ENCODE peak calls at places on chromosomes 12 and 14, in six cellular contexts. D is mammary epithelial cell, Y is HCT116, A is HepG2, C is IMR-90, V is endodermal cell. B is an unnamed sample. For H3K27me3, the result is how much of the 10 kb centered on the place peaks cover.

GRCh38 chr14:92987713-92988510 is 65.0 kb downstream of the CHGA start:
- DNase-seq in D (no peak), Y (no peak), A (no peak), C (no peak), V (no peak), B (no peak)

GRCh38 chr14:90543876-90544275 is 147.0 kb downstream of the CALM1 start:
- DNase-seq in D (no peak), Y (no peak), A (no peak), C (no peak), V (no peak), B (no peak)

GRCh38 chr14:75254381-75254821 is 24.2 kb upstream of the FOS start:
- DNase-seq in D (peak), Y (no peak), A (no peak), C (no peak), V (no peak), B (no peak)

GRCh38 chr14:60310086-60310684 is 61.2 kb downstream of the PPM1A start:
- DNase-seq in D (no peak), Y (no peak), A (no peak), C (peak), V (no peak), B (peak)

GRCh38 chr12:100793182-100793581 is 1.4 kb upstream of the ANO4 start:
- DNase-seq in D (peak), Y (peak), A (no peak), C (peak), V (no peak), B (peak)

GRCh38 chr14:73526036-73526984 is 10.6 kb upstream of the ACOT1 start:
- DNase-seq in D (peak), Y (no peak), A (peak), C (peak), V (no peak), B (peak)

GRCh38 chr12:34124608-34125007 is 102.3 kb downstream of the ALG10 start:
- DNase-seq in D (no peak), Y (no peak), A (no peak), C (no peak), V (no peak), B (no peak)

GRCh38 chr14:73786632-73786941 is 65.0 kb upstream of the PTGR2 start:
- DNase-seq in D (peak), Y (no peak), A (no peak), C (peak), V (peak), B (peak)

GRCh38 chr12:62730649-62731377 is 204.1 kb downstream of the PPM1H start:
- DNase-seq in D (peak), Y (no peak), A (no peak), C (peak), V (no peak), B (peak)

GRCh38 chr14:58572092-58572853 is 65.5 kb upstream of the DACT1 start:
- DNase-seq in D (peak), Y (no peak), A (peak), C (peak), V (no peak), B (peak)

GRCh38 chr14:60753264-60754126 is 18.9 kb downstream of the MNAT1 start:
- DNase-seq in D (no peak), Y (no peak), A (no peak), C (peak), V (no peak), B (no peak)

GRCh38 chr12:98646165-98646764 is 1.2 kb downstream of the APAF1 start:
- DNase-seq in D (peak), Y (peak), A (peak), C (peak), V (no peak), B (peak)

GRCh38 chr12:96208801-96209534 is 14.8 kb downstream of the ELK3 start:
- DNase-seq in D (no peak), Y (no peak), A (no peak), C (no peak), V (no peak), B (no peak)

GRCh38 chr12:124557518-124558223 is 9.7 kb downstream of the NCOR2 start:
- DNase-seq in D (no peak), Y (no peak), A (no peak), C (no peak), V (peak), B (no peak)

GRCh38 chr12:124381454-124382207 is 86.7 kb downstream of the RFLNA start:
- DNase-seq in D (peak), Y (no peak), A (no peak), C (peak), V (no peak), B (peak)

GRCh38 chr12:91695964-91696363 is 449.7 kb downstream of the BTG1 start:
- DNase-seq in D (no peak), Y (no peak), A (no peak), C (no peak), V (no peak), B (no peak)

GRCh38 chr14:50452979-50453705 is 56.5 kb upstream of the CDKL1 start:
- DNase-seq in D (peak), Y (no peak), A (no peak), C (peak), V (no peak), B (peak)

GRCh38 chr12:76276499-76277151 is 71.6 kb downstream of the BBS10 start:
- DNase-seq in D (no peak), Y (no peak), A (no peak), C (no peak), V (peak), B (no peak)

GRCh38 chr14:33671556-33671955 is 279.3 kb downstream of the EGLN3 start:
- DNase-seq in D (no peak), Y (no peak), A (no peak), C (no peak), V (no peak), B (no peak)

GRCh38 chr12:46556105-46556559 is 183.6 kb upstream of the SLC38A2 start:
- DNase-seq in D (peak), Y (peak), A (peak), C (peak), V (no peak), B (peak)

GRCh38 chr14:50335989-50336391 is 23.9 kb downstream of the DMAC2L start:
- DNase-seq in D (no peak), Y (no peak), A (no peak), C (peak), V (peak), B (peak)

GRCh38 chr12:2023365-2023764 is 19.1 kb upstream of the DCP1B start:
- DNase-seq in D (peak), Y (no peak), A (no peak), C (no peak), V (peak), B (no peak)

GRCh38 chr14:20228681-20229080 is at the start of gene OR11H7:
- DNase-seq in D (no peak), Y (no peak), A (no peak), C (no peak), V (no peak), B (no peak)

GRCh38 chr12:93301171-93301570 is 76.6 kb upstream of the NUDT4 start:
- DNase-seq in D (no peak), Y (no peak), A (no peak), C (no peak), V (no peak), B (no peak)

GRCh38 chr14:29240046-29240445 is 473.5 kb downstream of the FOXG1 start:
- DNase-seq in D (no peak), Y (no peak), A (no peak), C (peak), V (no peak), B (peak)

DNA sequence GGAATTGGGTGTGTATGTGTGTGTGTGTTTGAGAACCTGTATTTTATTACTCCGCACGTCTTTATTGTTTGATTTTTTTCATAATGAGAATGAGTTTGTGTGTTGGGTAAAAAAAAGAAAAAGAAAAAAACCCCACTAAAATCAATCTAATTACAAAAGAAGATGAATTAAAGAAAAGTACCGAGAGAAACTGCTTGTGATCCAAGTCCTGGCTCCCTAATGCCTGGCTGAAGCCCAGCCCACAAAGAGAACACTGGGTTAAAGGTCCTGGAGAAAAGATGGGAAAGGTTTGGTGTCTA is 571 bp upstream of the BCL2L2 start:
- DNase-seq in D (no peak), Y (no peak), A (no peak), C (no peak), V (no peak), B (no peak)
- H3K9ac ChIP-seq in D (peak), Y (peak), A (peak), C (peak), V (peak), B (peak)

DNA sequence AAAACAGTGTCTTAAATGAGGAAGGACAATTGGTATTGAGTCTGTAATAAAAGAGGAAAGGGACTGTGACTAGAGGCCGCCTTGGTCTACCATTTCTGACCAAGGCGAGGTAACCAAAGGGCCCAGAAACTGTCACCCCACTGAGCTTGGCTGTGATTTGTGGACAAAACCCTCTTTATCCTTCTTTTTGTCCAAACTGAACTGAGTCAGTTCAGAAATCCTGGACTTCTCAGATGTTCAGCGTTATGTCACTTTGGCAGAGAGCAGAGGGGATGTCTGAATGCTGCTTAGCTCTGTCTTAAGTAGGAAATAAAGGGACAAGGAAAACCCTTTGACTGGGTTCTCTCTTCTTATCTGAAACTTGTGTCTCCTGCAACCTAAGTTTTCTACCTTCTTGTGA is 129.9 kb upstream of the CPM start:
- DNase-seq in D (no peak), Y (no peak), A (no peak), C (peak), V (no peak), B (no peak)
- H3K27me3 ChIP-seq in D (under half), Y (under half), A (under half), C (under half), V (under half), B (under half)

GRCh38 chr14:23376477-23377200 is at the start of gene CMTM5:
- DNase-seq in D (no peak), Y (no peak), A (no peak), C (no peak), V (peak), B (no peak)
- H3K9ac ChIP-seq in D (no peak), Y (no peak), A (no peak), C (no peak), V (no peak), B (no peak)

GRCh38 chr12:48000878-48001321 is 3.4 kb downstream of the COL2A1 start:
- DNase-seq in D (peak), Y (peak), A (no peak), C (peak), V (peak), B (peak)
- H3K27me3 ChIP-seq in D (under half), Y (under half), A (under half), C (half or more), V (half or more), B (half or more)

DNA sequence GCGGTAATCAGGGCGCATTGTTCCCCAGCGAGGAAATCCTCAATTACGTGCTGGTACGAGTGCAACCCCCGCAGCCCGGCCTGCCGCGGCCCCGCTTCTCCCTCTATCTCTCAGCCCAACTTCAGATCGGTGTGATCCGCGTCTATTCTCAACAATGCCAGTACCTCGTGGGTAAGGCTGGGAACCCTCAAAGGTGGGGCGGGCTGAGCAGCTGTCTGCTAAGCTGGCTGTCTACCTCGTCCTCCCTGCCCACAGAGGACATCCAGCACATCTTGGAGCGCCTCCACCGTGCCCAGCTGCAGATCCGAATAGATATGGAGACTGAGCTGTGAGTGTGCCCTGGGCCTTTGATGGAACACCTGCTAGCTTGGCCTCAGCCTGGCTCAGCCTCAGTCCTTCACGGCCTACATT is 996 bp downstream of the REC8 start:
- DNase-seq in D (no peak), Y (no peak), A (no peak), C (no peak), V (no peak), B (no peak)
- H3K9ac ChIP-seq in D (no peak), Y (no peak), A (no peak), C (no peak), V (no peak), B (no peak)

GRCh38 chr12:53759261-53759660 is 7.5 kb upstream of the CISTR start:
- DNase-seq in D (no peak), Y (no peak), A (no peak), C (no peak), V (peak), B (no peak)
- H3K27me3 ChIP-seq in D (under half), Y (under half), A (under half), C (half or more), V (half or more), B (half or more)

GRCh38 chr12:88310069-88310468 is 168.0 kb downstream of the TMTC3 start:
- DNase-seq in D (peak), Y (no peak), A (no peak), C (peak), V (no peak), B (peak)
- H3K9ac ChIP-seq in D (no peak), Y (no peak), A (no peak), C (no peak), V (no peak), B (peak)

GRCh38 chr12:131610181-131610580 is 100.7 kb upstream of the SFSWAP start:
- DNase-seq in D (no peak), Y (no peak), A (no peak), C (no peak), V (no peak), B (no peak)

GRCh38 chr12:131609762-131610161 is 101.1 kb upstream of the SFSWAP start:
- DNase-seq in D (no peak), Y (no peak), A (no peak), C (no peak), V (no peak), B (no peak)

GRCh38 chr12:131611416-131612091 is 99.3 kb upstream of the SFSWAP start:
- DNase-seq in D (no peak), Y (no peak), A (no peak), C (no peak), V (no peak), B (no peak)

GRCh38 chr12:131612092-131612755 is 98.7 kb upstream of the SFSWAP start:
- DNase-seq in D (no peak), Y (no peak), A (no peak), C (no peak), V (no peak), B (no peak)

DNA sequence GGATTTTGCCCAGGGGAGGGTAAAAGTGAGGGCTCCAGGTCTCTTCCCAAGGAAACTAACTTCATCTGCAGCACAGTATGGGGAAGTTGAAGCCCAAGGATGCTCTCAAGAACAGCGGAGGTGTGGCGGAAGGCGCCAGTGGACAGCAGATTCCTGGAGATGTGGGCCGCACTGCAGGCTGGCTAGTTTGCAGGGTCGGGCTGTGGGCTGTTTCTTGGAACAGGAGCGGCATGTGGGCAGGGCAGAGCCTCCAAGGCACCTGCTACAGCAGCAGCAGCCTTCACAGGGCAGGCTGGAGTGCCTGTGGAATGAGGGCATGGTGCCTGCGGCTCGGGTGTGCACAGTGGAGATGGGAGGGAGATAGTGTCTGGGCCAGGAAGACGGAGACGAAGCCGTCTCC is 100.0 kb upstream of the SFSWAP start:
- DNase-seq in D (no peak), Y (no peak), A (no peak), C (no peak), V (no peak), B (no peak)
- H3K27me3 ChIP-seq in D (under half), Y (under half), A (under half), C (under half), V (under half), B (under half)